ENCODE peak calls at places on chromosomes 13 and 19, in seven cellular contexts. One of them, this sample, is unnamed.

GRCh38 chr19:5121286-5122120 is 152.6 kb downstream of the KDM4B start:
- DNase-seq in central memory CD4-positive, alpha-beta T cell: no peak
- DNase-seq in pancreas: no peak
- DNase-seq in RKO: no peak
- DNase-seq in heart right ventricle: no peak
- DNase-seq in left ventricle myocardium inferior: no peak
- DNase-seq in cardiac muscle cell: no peak
- DNase-seq in this sample: no peak

GRCh38 chr13:97810152-97810551 is 143.3 kb upstream of the IPO5 start:
- DNase-seq in pancreas: no peak
- DNase-seq in cardiac muscle cell: peak
- DNase-seq in RKO: peak
- DNase-seq in heart right ventricle: no peak
- DNase-seq in left ventricle myocardium inferior: no peak
- DNase-seq in central memory CD4-positive, alpha-beta T cell: no peak
- DNase-seq in this sample: no peak

GRCh38 chr19:53294786-53295441 is 27.4 kb upstream of the VN1R4 start:
- DNase-seq in cardiac muscle cell: no peak
- DNase-seq in heart right ventricle: no peak
- DNase-seq in central memory CD4-positive, alpha-beta T cell: no peak
- DNase-seq in RKO: no peak
- DNase-seq in pancreas: no peak
- DNase-seq in left ventricle myocardium inferior: no peak
- DNase-seq in this sample: no peak

GRCh38 chr19:6238256-6238642 is 41.5 kb downstream of the MLLT1 start:
- DNase-seq in central memory CD4-positive, alpha-beta T cell: no peak
- DNase-seq in cardiac muscle cell: no peak
- DNase-seq in RKO: no peak
- DNase-seq in left ventricle myocardium inferior: no peak
- DNase-seq in heart right ventricle: no peak
- DNase-seq in pancreas: no peak
- DNase-seq in this sample: no peak

GRCh38 chr13:81395368-81395767 is 1054.4 kb upstream of the SPRY2 start:
- DNase-seq in pancreas: no peak
- DNase-seq in left ventricle myocardium inferior: no peak
- DNase-seq in cardiac muscle cell: peak
- DNase-seq in RKO: no peak
- DNase-seq in heart right ventricle: no peak
- DNase-seq in central memory CD4-positive, alpha-beta T cell: no peak
- DNase-seq in this sample: no peak

GRCh38 chr19:50252111-50252886 is 48.9 kb downstream of the MYH14 start:
- DNase-seq in heart right ventricle: no peak
- DNase-seq in left ventricle myocardium inferior: no peak
- DNase-seq in cardiac muscle cell: no peak
- DNase-seq in pancreas: peak
- DNase-seq in central memory CD4-positive, alpha-beta T cell: no peak
- DNase-seq in RKO: peak
- DNase-seq in this sample: peak

GRCh38 chr19:45097776-45098520 is 5.0 kb downstream of the PPP1R37 start:
- DNase-seq in pancreas: no peak
- DNase-seq in heart right ventricle: peak
- DNase-seq in cardiac muscle cell: no peak
- DNase-seq in left ventricle myocardium inferior: peak
- DNase-seq in RKO: peak
- DNase-seq in central memory CD4-positive, alpha-beta T cell: no peak
- DNase-seq in this sample: no peak

GRCh38 chr13:32669030-32669646 is 82.9 kb downstream of the PDS5B start:
- DNase-seq in RKO: peak
- DNase-seq in cardiac muscle cell: peak
- DNase-seq in central memory CD4-positive, alpha-beta T cell: peak
- DNase-seq in left ventricle myocardium inferior: no peak
- DNase-seq in heart right ventricle: no peak
- DNase-seq in pancreas: no peak
- DNase-seq in this sample: peak

GRCh38 chr13:34698953-34699352 is 243.1 kb upstream of the NBEA start:
- DNase-seq in central memory CD4-positive, alpha-beta T cell: no peak
- DNase-seq in pancreas: no peak
- DNase-seq in heart right ventricle: no peak
- DNase-seq in cardiac muscle cell: no peak
- DNase-seq in left ventricle myocardium inferior: no peak
- DNase-seq in RKO: no peak
- DNase-seq in this sample: no peak

GRCh38 chr13:41361501-41361900 is 50.4 kb downstream of the NAA16 start:
- DNase-seq in cardiac muscle cell: no peak
- DNase-seq in central memory CD4-positive, alpha-beta T cell: no peak
- DNase-seq in left ventricle myocardium inferior: no peak
- DNase-seq in heart right ventricle: no peak
- DNase-seq in pancreas: no peak
- DNase-seq in RKO: no peak
- DNase-seq in this sample: no peak

GRCh38 chr13:37065893-37066526 is 6.5 kb upstream of the SUPT20H start:
- DNase-seq in RKO: no peak
- DNase-seq in pancreas: no peak
- DNase-seq in central memory CD4-positive, alpha-beta T cell: no peak
- DNase-seq in cardiac muscle cell: no peak
- DNase-seq in heart right ventricle: no peak
- DNase-seq in left ventricle myocardium inferior: no peak
- DNase-seq in this sample: no peak

GRCh38 chr13:110885966-110886365 is 28.9 kb downstream of the ANKRD10 start:
- DNase-seq in left ventricle myocardium inferior: no peak
- DNase-seq in pancreas: no peak
- DNase-seq in RKO: no peak
- DNase-seq in heart right ventricle: no peak
- DNase-seq in central memory CD4-positive, alpha-beta T cell: no peak
- DNase-seq in cardiac muscle cell: no peak
- DNase-seq in this sample: no peak

GRCh38 chr19:46180701-46181385 is 32.8 kb downstream of the IGFL2 start:
- DNase-seq in cardiac muscle cell: no peak
- DNase-seq in central memory CD4-positive, alpha-beta T cell: no peak
- DNase-seq in left ventricle myocardium inferior: no peak
- DNase-seq in RKO: peak
- DNase-seq in heart right ventricle: no peak
- DNase-seq in pancreas: no peak
- DNase-seq in this sample: no peak

GRCh38 chr19:30733826-30734550 is 361.8 kb downstream of the ZNF536 start:
- DNase-seq in left ventricle myocardium inferior: no peak
- DNase-seq in heart right ventricle: no peak
- DNase-seq in RKO: no peak
- DNase-seq in pancreas: no peak
- DNase-seq in central memory CD4-positive, alpha-beta T cell: no peak
- DNase-seq in cardiac muscle cell: peak
- DNase-seq in this sample: no peak

GRCh38 chr19:7783991-7784421 is 21.0 kb downstream of the CLEC4M start:
- DNase-seq in heart right ventricle: no peak
- DNase-seq in central memory CD4-positive, alpha-beta T cell: no peak
- DNase-seq in pancreas: no peak
- DNase-seq in left ventricle myocardium inferior: no peak
- DNase-seq in cardiac muscle cell: no peak
- DNase-seq in RKO: peak
- DNase-seq in this sample: peak

GRCh38 chr19:45972081-45972943 is 1.4 kb downstream of the NOVA2 start:
- DNase-seq in central memory CD4-positive, alpha-beta T cell: peak
- DNase-seq in RKO: no peak
- DNase-seq in heart right ventricle: peak
- DNase-seq in cardiac muscle cell: no peak
- DNase-seq in left ventricle myocardium inferior: peak
- DNase-seq in pancreas: no peak
- DNase-seq in this sample: peak

GRCh38 chr13:27704681-27705080 is 83.0 kb downstream of the POLR1D start:
- DNase-seq in left ventricle myocardium inferior: no peak
- DNase-seq in heart right ventricle: no peak
- DNase-seq in cardiac muscle cell: no peak
- DNase-seq in RKO: no peak
- DNase-seq in pancreas: no peak
- DNase-seq in central memory CD4-positive, alpha-beta T cell: peak
- DNase-seq in this sample: no peak

GRCh38 chr19:48918801-48919247 is 14.7 kb upstream of the DHDH start:
- DNase-seq in pancreas: no peak
- DNase-seq in heart right ventricle: no peak
- DNase-seq in central memory CD4-positive, alpha-beta T cell: no peak
- DNase-seq in RKO: peak
- DNase-seq in cardiac muscle cell: peak
- DNase-seq in left ventricle myocardium inferior: no peak
- DNase-seq in this sample: peak

GRCh38 chr13:90447735-90448103 is 899.8 kb upstream of the MIR17HG start:
- DNase-seq in left ventricle myocardium inferior: no peak
- DNase-seq in pancreas: no peak
- DNase-seq in RKO: peak
- DNase-seq in cardiac muscle cell: no peak
- DNase-seq in heart right ventricle: no peak
- DNase-seq in central memory CD4-positive, alpha-beta T cell: no peak
- DNase-seq in this sample: no peak

GRCh38 chr13:101111894-101112293 is 304.4 kb downstream of the NALCN start:
- DNase-seq in central memory CD4-positive, alpha-beta T cell: no peak
- DNase-seq in left ventricle myocardium inferior: no peak
- DNase-seq in pancreas: no peak
- DNase-seq in RKO: no peak
- DNase-seq in cardiac muscle cell: no peak
- DNase-seq in heart right ventricle: no peak
- DNase-seq in this sample: no peak

GRCh38 chr19:17855333-17856152 is 4.2 kb upstream of the RPL18A start:
- DNase-seq in heart right ventricle: peak
- DNase-seq in pancreas: peak
- DNase-seq in central memory CD4-positive, alpha-beta T cell: peak
- DNase-seq in left ventricle myocardium inferior: peak
- DNase-seq in cardiac muscle cell: peak
- DNase-seq in RKO: peak
- DNase-seq in this sample: no peak

GRCh38 chr19:38661166-38661565 is 13.7 kb downstream of the ACTN4 start:
- DNase-seq in central memory CD4-positive, alpha-beta T cell: no peak
- DNase-seq in pancreas: no peak
- DNase-seq in cardiac muscle cell: no peak
- DNase-seq in left ventricle myocardium inferior: no peak
- DNase-seq in heart right ventricle: no peak
- DNase-seq in RKO: no peak
- DNase-seq in this sample: no peak

GRCh38 chr19:14370169-14370998 is 10.9 kb upstream of the ADGRE5 start:
- DNase-seq in left ventricle myocardium inferior: no peak
- DNase-seq in heart right ventricle: no peak
- DNase-seq in cardiac muscle cell: no peak
- DNase-seq in RKO: no peak
- DNase-seq in pancreas: no peak
- DNase-seq in central memory CD4-positive, alpha-beta T cell: peak
- DNase-seq in this sample: no peak

GRCh38 chr13:114319441-114319871 is 5.2 kb downstream of the CHAMP1 start:
- DNase-seq in heart right ventricle: no peak
- DNase-seq in central memory CD4-positive, alpha-beta T cell: no peak
- DNase-seq in cardiac muscle cell: no peak
- DNase-seq in RKO: no peak
- DNase-seq in pancreas: no peak
- DNase-seq in left ventricle myocardium inferior: no peak
- DNase-seq in this sample: no peak

GRCh38 chr19:17078920-17079709 is 3.5 kb downstream of the MYO9B start:
- DNase-seq in heart right ventricle: no peak
- DNase-seq in cardiac muscle cell: no peak
- DNase-seq in central memory CD4-positive, alpha-beta T cell: no peak
- DNase-seq in pancreas: no peak
- DNase-seq in RKO: peak
- DNase-seq in left ventricle myocardium inferior: no peak
- DNase-seq in this sample: no peak

GRCh38 chr19:17475541-17476115 is 5.3 kb downstream of the SLC27A1 start:
- DNase-seq in central memory CD4-positive, alpha-beta T cell: no peak
- DNase-seq in pancreas: peak
- DNase-seq in cardiac muscle cell: peak
- DNase-seq in RKO: no peak
- DNase-seq in heart right ventricle: peak
- DNase-seq in left ventricle myocardium inferior: peak
- DNase-seq in this sample: no peak

GRCh38 chr13:97600438-97601080 is 166.6 kb downstream of the RAP2A start:
- DNase-seq in central memory CD4-positive, alpha-beta T cell: no peak
- DNase-seq in pancreas: no peak
- DNase-seq in left ventricle myocardium inferior: no peak
- DNase-seq in cardiac muscle cell: no peak
- DNase-seq in heart right ventricle: no peak
- DNase-seq in RKO: peak
- DNase-seq in this sample: no peak

GRCh38 chr13:96082640-96083039 is 7.3 kb upstream of the HS6ST3 start:
- DNase-seq in RKO: peak
- DNase-seq in central memory CD4-positive, alpha-beta T cell: no peak
- DNase-seq in pancreas: no peak
- DNase-seq in cardiac muscle cell: no peak
- DNase-seq in heart right ventricle: no peak
- DNase-seq in left ventricle myocardium inferior: no peak
- DNase-seq in this sample: no peak

GRCh38 chr13:43522788-43523187 is 264.0 kb downstream of the ENOX1 start:
- DNase-seq in central memory CD4-positive, alpha-beta T cell: no peak
- DNase-seq in cardiac muscle cell: no peak
- DNase-seq in RKO: no peak
- DNase-seq in left ventricle myocardium inferior: no peak
- DNase-seq in pancreas: no peak
- DNase-seq in heart right ventricle: no peak
- DNase-seq in this sample: no peak

GRCh38 chr13:24670927-24671326 is 9.3 kb upstream of the ATP12A start:
- DNase-seq in central memory CD4-positive, alpha-beta T cell: no peak
- DNase-seq in pancreas: no peak
- DNase-seq in RKO: peak
- DNase-seq in cardiac muscle cell: peak
- DNase-seq in left ventricle myocardium inferior: no peak
- DNase-seq in heart right ventricle: no peak
- DNase-seq in this sample: no peak

GRCh38 chr13:42275098-42275471 is 3.1 kb downstream of the AKAP11 start:
- DNase-seq in cardiac muscle cell: no peak
- DNase-seq in heart right ventricle: no peak
- DNase-seq in central memory CD4-positive, alpha-beta T cell: no peak
- DNase-seq in pancreas: no peak
- DNase-seq in left ventricle myocardium inferior: no peak
- DNase-seq in RKO: no peak
- DNase-seq in this sample: peak

GRCh38 chr19:17380426-17381138 is 3.4 kb upstream of the PLVAP start:
- DNase-seq in cardiac muscle cell: no peak
- DNase-seq in left ventricle myocardium inferior: no peak
- DNase-seq in central memory CD4-positive, alpha-beta T cell: no peak
- DNase-seq in pancreas: no peak
- DNase-seq in RKO: no peak
- DNase-seq in heart right ventricle: no peak
- DNase-seq in this sample: no peak